ENCODE peak calls at places on chromosomes 4 and X, in seven cellular contexts. V, J, Y, A, D, I and P are unnamed samples.

GRCh38 chrX:150486011-150486410 is 82.4 kb upstream of the MTM1 start:
- DNase-seq in V (peak; percentile 65), J (peak; percentile 64), Y (peak; percentile 59), A (no peak), D (peak; percentile 53), I (peak; percentile 17), P (peak; percentile 62)

GRCh38 chr4:55396305-55397023 is 707 bp downstream of the TMEM165 start:
- DNase-seq in V (peak; percentile 59), J (peak; percentile 40), Y (peak; percentile 38), A (peak; percentile 39), D (peak; percentile 74), I (peak; percentile 20), P (peak; percentile 68)

GRCh38 chr4:180372671-180373070 is 1870.5 kb upstream of the TENM3 start:
- DNase-seq in V (no peak), J (no peak), Y (peak; percentile 1), A (no peak), D (no peak), I (no peak), P (no peak)

GRCh38 chr4:52714597-52715254 is 36.5 kb downstream of the ERVMER34-1 start:
- DNase-seq in V (no peak), J (no peak), Y (no peak), A (no peak), D (no peak), I (no peak), P (peak; percentile 24)

GRCh38 chr4:71777891-71778290 is 6.0 kb downstream of the GC start:
- DNase-seq in V (no peak), J (no peak), Y (no peak), A (no peak), D (no peak), I (no peak), P (no peak)

GRCh38 chr4:64271601-64272081 is 137.6 kb downstream of the TECRL start:
- DNase-seq in V (no peak), J (peak; percentile 27), Y (no peak), A (no peak), D (no peak), I (no peak), P (no peak)

GRCh38 chr4:141977433-141977832 is 341.1 kb downstream of the IL15 start:
- DNase-seq in V (no peak), J (no peak), Y (no peak), A (no peak), D (no peak), I (no peak), P (no peak)

GRCh38 chr4:38166768-38167167 is 206.6 kb downstream of the PTTG2 start:
- DNase-seq in V (no peak), J (no peak), Y (no peak), A (no peak), D (no peak), I (no peak), P (no peak)

GRCh38 chr4:170651786-170652185 is 562.0 kb upstream of the AADAT start:
- DNase-seq in V (peak; percentile 66), J (no peak), Y (peak; percentile 29), A (no peak), D (no peak), I (no peak), P (no peak)

GRCh38 chrX:20382518-20383291 is 116.0 kb upstream of the RPS6KA3 start:
- DNase-seq in V (peak; percentile 8), J (no peak), Y (no peak), A (no peak), D (no peak), I (no peak), P (no peak)

GRCh38 chr4:165426769-165427168 is 48.0 kb downstream of the CPE start:
- DNase-seq in V (no peak), J (no peak), Y (no peak), A (no peak), D (no peak), I (no peak), P (no peak)

GRCh38 chr4:169398294-169398693 is 127.5 kb upstream of the SH3RF1 start:
- DNase-seq in V (peak; percentile 87), J (no peak), Y (peak; percentile 76), A (no peak), D (no peak), I (no peak), P (no peak)

GRCh38 chrX:63922221-63922620 is 137.2 kb upstream of the ARHGEF9 start:
- DNase-seq in V (no peak), J (no peak), Y (peak; percentile 22), A (no peak), D (no peak), I (peak; percentile 14), P (no peak)

GRCh38 chr4:182745268-182745667 is 171.9 kb downstream of the DCTD start:
- DNase-seq in V (no peak), J (no peak), Y (no peak), A (no peak), D (no peak), I (peak; percentile 41), P (no peak)

GRCh38 chr4:73823756-73824155 is 12.7 kb upstream of the CXCL6 start:
- DNase-seq in V (no peak), J (no peak), Y (no peak), A (no peak), D (no peak), I (no peak), P (no peak)

GRCh38 chr4:80393246-80393969 is 57.9 kb downstream of the CFAP299 start:
- DNase-seq in V (peak; percentile 43), J (no peak), Y (peak; percentile 94), A (no peak), D (no peak), I (peak; percentile 6), P (no peak)

DNA sequence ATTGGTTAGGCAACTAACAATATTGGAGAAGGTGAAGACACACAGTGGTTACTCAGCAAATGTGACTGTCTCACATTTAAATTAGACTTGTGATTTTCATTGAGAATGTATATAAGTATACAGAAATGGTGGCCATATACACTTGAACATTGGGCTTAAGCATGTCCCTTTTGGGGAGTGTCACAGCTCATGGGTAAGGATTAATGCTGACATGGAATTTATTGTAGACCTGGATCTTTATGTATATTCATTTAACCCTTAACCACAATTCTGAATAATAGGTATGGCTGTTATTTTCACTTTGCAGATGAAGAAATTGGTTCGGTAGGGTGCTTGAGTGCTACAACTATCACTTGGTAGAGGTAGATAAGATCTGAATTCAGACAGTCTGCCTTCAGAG is 95.5 kb upstream of the WDFY3 start:
- DNase-seq in V (no peak), J (no peak), Y (no peak), A (no peak), D (no peak), I (no peak), P (no peak)
- H2BK5ac ChIP-seq in V (no peak overlapping the region), J (no peak overlapping the region), Y (no peak overlapping the region), A (no peak overlapping the region), D (no peak overlapping the region), I (no peak overlapping the region), P (no peak overlapping the region)

GRCh38 chrX:30795981-30796958 is 92.8 kb downstream of the TAB3 start:
- DNase-seq in V (no peak), J (peak; percentile 7), Y (no peak), A (no peak), D (no peak), I (no peak), P (no peak)
- H3K4me1 ChIP-seq in V (no peaks in the 10 kb centered on the region), J (no peaks in the 10 kb centered on the region), Y (no peaks in the 10 kb centered on the region), A (no peaks in the 10 kb centered on the region), D (no peaks in the 10 kb centered on the region), I (no peaks in the 10 kb centered on the region), P (no peaks in the 10 kb centered on the region)

GRCh38 chr4:4299006-4299405 is 9.0 kb downstream of the ZBTB49 start:
- DNase-seq in V (no peak), J (no peak), Y (no peak), A (no peak), D (no peak), I (no peak), P (no peak)

GRCh38 chr4:4293279-4293678 is 3.2 kb downstream of the ZBTB49 start:
- DNase-seq in V (no peak), J (no peak), Y (no peak), A (no peak), D (no peak), I (no peak), P (no peak)

GRCh38 chr4:4302001-4302400 is 11.9 kb downstream of the ZBTB49 start:
- DNase-seq in V (no peak), J (no peak), Y (no peak), A (no peak), D (no peak), I (no peak), P (no peak)

DNA sequence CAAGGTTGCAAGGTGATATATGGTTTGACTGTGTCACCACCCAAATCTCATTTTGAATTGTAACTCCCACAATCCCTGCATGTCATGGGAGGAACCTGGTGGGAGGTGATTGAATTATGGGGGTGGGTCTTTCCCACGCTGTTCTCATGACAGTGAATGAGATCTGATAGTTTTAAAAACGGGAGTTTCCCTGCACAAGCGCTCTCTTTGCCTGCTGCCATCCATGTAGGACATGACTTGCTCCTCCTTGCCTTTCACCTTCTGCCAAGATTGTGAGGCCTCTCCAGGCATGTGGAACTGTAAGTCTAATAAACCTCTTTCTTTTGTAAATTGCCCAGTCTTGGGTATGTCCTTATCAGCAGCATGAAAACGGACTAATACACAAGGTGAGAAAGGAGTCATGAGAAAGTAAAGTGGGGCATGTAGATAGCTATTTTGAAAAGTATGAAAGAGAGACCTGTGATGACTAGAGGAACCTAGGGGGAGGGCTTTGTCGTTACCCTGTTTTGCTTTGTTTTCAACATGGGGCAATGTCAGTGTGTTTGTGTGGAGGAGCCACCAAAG is 6.3 kb downstream of the ZBTB49 start:
- DNase-seq in V (no peak), J (no peak), Y (no peak), A (no peak), D (no peak), I (no peak), P (no peak)
- H2BK5ac ChIP-seq in V (no peak overlapping the region), J (no peak overlapping the region), Y (no peak overlapping the region), A (no peak overlapping the region), D (no peak overlapping the region), I (no peak overlapping the region), P (no peak overlapping the region)

GRCh38 chr4:102536768-102537167 is 35.6 kb downstream of the NFKB1 start:
- DNase-seq in V (no peak), J (no peak), Y (no peak), A (no peak), D (no peak), I (no peak), P (no peak)
- H3K4me1 ChIP-seq in V (no peaks in the 10 kb centered on the region), J (no peaks in the 10 kb centered on the region), Y (peaks cover 2% of the 10 kb centered on the region), A (no peaks in the 10 kb centered on the region), D (no peaks in the 10 kb centered on the region), I (no peaks in the 10 kb centered on the region), P (no peaks in the 10 kb centered on the region)

GRCh38 chrX:98289726-98290125 is 1406.0 kb downstream of the RPA4 start:
- DNase-seq in V (no peak), J (no peak), Y (no peak), A (no peak), D (no peak), I (no peak), P (peak; percentile 57)
- H2BK5ac ChIP-seq in V (no peak overlapping the region), J (no peak overlapping the region), Y (no peak overlapping the region), A (no peak overlapping the region), D (no peak overlapping the region), I (no peak overlapping the region), P (no peak overlapping the region)